ENCODE peak calls at places on chromosomes 3 and 15, in four cellular contexts. One of them, this sample, is unnamed.
A peak's percentile ranks its signal among the peaks of the same experiment; 100 is the strongest.

GRCh38 chr15:67307889-67308597 is 53.5 kb downstream of the IQCH start:
- DNase-seq in mesendoderm: no peak
- DNase-seq in H1: no peak
- DNase-seq in trophoblast cell: no peak
- DNase-seq in this sample: no peak

GRCh38 chr3:14507757-14508504 is 32.2 kb downstream of the GRIP2 start:
- DNase-seq in mesendoderm: no peak
- DNase-seq in H1: no peak
- DNase-seq in trophoblast cell: no peak
- DNase-seq in this sample: no peak

GRCh38 chr15:96303503-96304054 is 26.9 kb upstream of the NR2F2 start:
- DNase-seq in mesendoderm: no peak
- DNase-seq in H1: no peak
- DNase-seq in trophoblast cell: no peak
- DNase-seq in this sample: no peak

GRCh38 chr3:146542968-146543367 is 1.4 kb downstream of the PLSCR1 start:
- DNase-seq in mesendoderm: peak; percentile 42
- DNase-seq in H1: no peak
- DNase-seq in trophoblast cell: peak; percentile 25
- DNase-seq in this sample: no peak

GRCh38 chr15:65400760-65401606 is 21.8 kb downstream of the IGDCC4 start:
- DNase-seq in mesendoderm: peak; percentile 96
- DNase-seq in H1: peak; percentile 94
- DNase-seq in trophoblast cell: peak; percentile 78
- DNase-seq in this sample: peak; percentile 94

GRCh38 chr15:31398677-31399260 is 72.1 kb downstream of the KLF13 start:
- DNase-seq in mesendoderm: no peak
- DNase-seq in H1: no peak
- DNase-seq in trophoblast cell: no peak
- DNase-seq in this sample: peak; percentile 28

GRCh38 chr3:15327941-15328340 is 4.4 kb downstream of the SH3BP5 start:
- DNase-seq in mesendoderm: no peak
- DNase-seq in H1: no peak
- DNase-seq in trophoblast cell: peak; percentile 74
- DNase-seq in this sample: no peak

GRCh38 chr3:125260158-125260557 is 47.6 kb upstream of the SLC12A8 start:
- DNase-seq in mesendoderm: no peak
- DNase-seq in H1: no peak
- DNase-seq in trophoblast cell: no peak
- DNase-seq in this sample: no peak

GRCh38 chr3:10994311-10994710 is 1.8 kb downstream of the SLC6A1 start:
- DNase-seq in mesendoderm: no peak
- DNase-seq in H1: no peak
- DNase-seq in trophoblast cell: no peak
- DNase-seq in this sample: no peak

GRCh38 chr3:46607603-46608028 is 4.7 kb upstream of the FAM240A start:
- DNase-seq in mesendoderm: peak; percentile 87
- DNase-seq in H1: peak; percentile 58
- DNase-seq in trophoblast cell: peak; percentile 42
- DNase-seq in this sample: peak; percentile 77

GRCh38 chr15:43953402-43953801 is 126.6 kb downstream of the WDR76 start:
- DNase-seq in mesendoderm: no peak
- DNase-seq in H1: no peak
- DNase-seq in trophoblast cell: no peak
- DNase-seq in this sample: no peak

GRCh38 chr15:43955140-43955539 is 128.3 kb downstream of the WDR76 start:
- DNase-seq in mesendoderm: no peak
- DNase-seq in H1: no peak
- DNase-seq in trophoblast cell: no peak
- DNase-seq in this sample: no peak

GRCh38 chr15:43954181-43954621 is 127.4 kb downstream of the WDR76 start:
- DNase-seq in mesendoderm: no peak
- DNase-seq in H1: no peak
- DNase-seq in trophoblast cell: no peak
- DNase-seq in this sample: no peak

GRCh38 chr15:43957724-43958123 is 130.9 kb downstream of the WDR76 start:
- DNase-seq in mesendoderm: no peak
- DNase-seq in H1: no peak
- DNase-seq in trophoblast cell: no peak
- DNase-seq in this sample: no peak

GRCh38 chr15:43958894-43959330 is 132.1 kb downstream of the WDR76 start:
- DNase-seq in mesendoderm: peak; percentile 6
- DNase-seq in H1: no peak
- DNase-seq in trophoblast cell: no peak
- DNase-seq in this sample: no peak
- H2AK5ac ChIP-seq in mesendoderm: no peak overlapping the region
- H2AK5ac ChIP-seq in H1: no peak overlapping the region
- H2AK5ac ChIP-seq in trophoblast cell: no peak overlapping the region
- H2AK5ac ChIP-seq in this sample: no peak overlapping the region

DNA sequence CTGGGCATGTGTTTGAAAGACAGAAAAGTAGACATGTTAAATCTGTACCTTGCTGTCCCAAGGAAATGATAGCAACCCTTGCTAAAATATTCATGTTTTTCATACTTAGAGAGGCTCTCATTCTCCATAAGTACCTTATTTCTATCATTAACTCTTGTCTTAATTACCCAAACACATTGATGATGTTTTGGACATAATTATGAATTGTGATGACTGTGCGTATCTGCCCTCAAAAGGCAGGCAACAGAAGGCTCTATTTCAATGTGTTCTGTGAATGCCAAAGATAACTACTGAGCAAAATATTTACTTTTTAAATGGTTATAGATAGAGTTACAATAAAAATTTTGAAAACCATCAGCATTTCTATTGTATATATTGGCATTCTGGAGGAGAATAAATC is 1263.8 kb downstream of the ZPLD1 start:
- DNase-seq in mesendoderm: no peak
- DNase-seq in H1: no peak
- DNase-seq in trophoblast cell: no peak
- DNase-seq in this sample: no peak
- H3K27ac ChIP-seq in mesendoderm: no peak overlapping the region
- H3K27ac ChIP-seq in H1: no peak overlapping the region
- H3K27ac ChIP-seq in trophoblast cell: no peak overlapping the region
- H3K27ac ChIP-seq in this sample: no peak overlapping the region

GRCh38 chr15:55237219-55238130 is 40.7 kb upstream of the RSL24D1 start:
- DNase-seq in mesendoderm: no peak
- DNase-seq in H1: no peak
- DNase-seq in trophoblast cell: no peak
- DNase-seq in this sample: no peak

GRCh38 chr15:55231455-55231854 is 34.7 kb upstream of the RSL24D1 start:
- DNase-seq in mesendoderm: no peak
- DNase-seq in H1: no peak
- DNase-seq in trophoblast cell: no peak
- DNase-seq in this sample: no peak

GRCh38 chr15:55235637-55236036 is 38.9 kb upstream of the RSL24D1 start:
- DNase-seq in mesendoderm: no peak
- DNase-seq in H1: no peak
- DNase-seq in trophoblast cell: no peak
- DNase-seq in this sample: no peak

GRCh38 chr15:55234104-55234799 is 37.5 kb upstream of the RSL24D1 start:
- DNase-seq in mesendoderm: no peak
- DNase-seq in H1: no peak
- DNase-seq in trophoblast cell: no peak
- DNase-seq in this sample: no peak

DNA sequence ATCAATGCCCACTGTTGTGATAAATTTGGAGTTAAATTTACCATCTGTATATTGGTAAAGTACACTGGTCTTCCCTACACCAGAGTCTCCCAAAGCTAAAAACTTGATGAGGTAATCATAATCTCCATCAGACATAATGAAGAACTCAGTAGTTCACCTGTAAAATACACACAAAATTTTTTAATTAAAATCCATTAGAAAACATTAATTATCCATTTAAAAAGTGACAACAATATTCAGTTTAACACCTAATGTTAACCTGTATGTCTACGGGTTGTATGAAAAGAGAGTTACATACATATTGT is 38.0 kb upstream of the RSL24D1 start:
- DNase-seq in mesendoderm: no peak
- DNase-seq in H1: no peak
- DNase-seq in trophoblast cell: no peak
- DNase-seq in this sample: no peak
- H3K79me2 ChIP-seq in mesendoderm: no peaks in the 10 kb centered on the region
- H3K79me2 ChIP-seq in H1: no peaks in the 10 kb centered on the region
- H3K79me2 ChIP-seq in trophoblast cell: no peaks in the 10 kb centered on the region
- H3K79me2 ChIP-seq in this sample: no peaks in the 10 kb centered on the region

GRCh38 chr15:98727115-98728040 is 79.0 kb downstream of the IGF1R start:
- DNase-seq in mesendoderm: peak; percentile 98
- DNase-seq in H1: peak; percentile 73
- DNase-seq in trophoblast cell: peak; percentile 97
- DNase-seq in this sample: peak; percentile 88

GRCh38 chr15:98728811-98729160 is 80.4 kb downstream of the IGF1R start:
- DNase-seq in mesendoderm: no peak
- DNase-seq in H1: no peak
- DNase-seq in trophoblast cell: no peak
- DNase-seq in this sample: no peak

GRCh38 chr15:98730860-98731711 is 82.7 kb downstream of the IGF1R start:
- DNase-seq in mesendoderm: no peak
- DNase-seq in H1: no peak
- DNase-seq in trophoblast cell: no peak
- DNase-seq in this sample: no peak

GRCh38 chr15:98728107-98728810 is 79.9 kb downstream of the IGF1R start:
- DNase-seq in mesendoderm: peak; percentile 48
- DNase-seq in H1: no peak
- DNase-seq in trophoblast cell: peak; percentile 41
- DNase-seq in this sample: no peak

DNA sequence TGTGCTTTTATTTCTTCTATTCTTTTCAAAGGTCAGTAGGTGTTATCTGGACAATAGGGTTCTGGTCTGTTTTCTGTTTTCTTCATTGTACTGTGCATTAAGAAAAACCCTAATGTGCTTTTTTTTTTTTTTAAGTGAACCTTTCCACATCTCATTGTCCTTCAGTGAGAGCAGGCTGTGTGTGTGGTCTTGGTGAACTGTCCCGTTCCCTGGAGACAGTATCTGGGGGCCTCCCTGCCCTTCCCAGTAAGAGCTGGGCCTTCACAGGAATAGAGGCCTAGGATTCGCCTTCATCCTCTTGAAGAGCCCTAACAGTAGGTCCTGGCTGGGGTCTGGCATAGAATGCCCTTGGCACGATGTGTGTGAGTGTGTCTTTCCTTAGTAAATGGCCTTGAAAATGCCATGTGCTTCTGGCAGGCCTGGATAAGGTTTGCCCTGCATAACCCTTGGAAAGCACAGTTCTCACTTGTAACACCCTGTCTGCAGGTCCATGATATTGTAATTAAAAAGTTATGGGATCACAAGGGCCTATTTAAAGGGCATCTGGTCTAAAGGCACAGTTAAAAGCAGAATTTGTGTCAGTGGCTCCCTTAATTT is 81.2 kb downstream of the IGF1R start:
- DNase-seq in mesendoderm: no peak
- DNase-seq in H1: no peak
- DNase-seq in trophoblast cell: no peak
- DNase-seq in this sample: no peak
- H2AK5ac ChIP-seq in mesendoderm: no peak overlapping the region
- H2AK5ac ChIP-seq in H1: no peak overlapping the region
- H2AK5ac ChIP-seq in trophoblast cell: peak overlapping the region; percentile 31
- H2AK5ac ChIP-seq in this sample: no peak overlapping the region

GRCh38 chr15:90570643-90571042 is 40.9 kb downstream of the CRTC3 start:
- DNase-seq in mesendoderm: no peak
- DNase-seq in H1: no peak
- DNase-seq in trophoblast cell: no peak
- DNase-seq in this sample: no peak
- H3K27ac ChIP-seq in mesendoderm: no peak overlapping the region
- H3K27ac ChIP-seq in H1: no peak overlapping the region
- H3K27ac ChIP-seq in trophoblast cell: no peak overlapping the region
- H3K27ac ChIP-seq in this sample: no peak overlapping the region

GRCh38 chr3:37141676-37142075 is 32.7 kb downstream of the LRRFIP2 start:
- DNase-seq in mesendoderm: no peak
- DNase-seq in H1: no peak
- DNase-seq in trophoblast cell: no peak
- DNase-seq in this sample: no peak

GRCh38 chr3:37144806-37145205 is 29.6 kb downstream of the LRRFIP2 start:
- DNase-seq in mesendoderm: peak; percentile 16
- DNase-seq in H1: no peak
- DNase-seq in trophoblast cell: peak; percentile 33
- DNase-seq in this sample: no peak

GRCh38 chr3:37140899-37141541 is 33.4 kb downstream of the LRRFIP2 start:
- DNase-seq in mesendoderm: no peak
- DNase-seq in H1: no peak
- DNase-seq in trophoblast cell: no peak
- DNase-seq in this sample: no peak

GRCh38 chr3:37145607-37146006 is 28.8 kb downstream of the LRRFIP2 start:
- DNase-seq in mesendoderm: no peak
- DNase-seq in H1: no peak
- DNase-seq in trophoblast cell: peak; percentile 8
- DNase-seq in this sample: no peak

DNA sequence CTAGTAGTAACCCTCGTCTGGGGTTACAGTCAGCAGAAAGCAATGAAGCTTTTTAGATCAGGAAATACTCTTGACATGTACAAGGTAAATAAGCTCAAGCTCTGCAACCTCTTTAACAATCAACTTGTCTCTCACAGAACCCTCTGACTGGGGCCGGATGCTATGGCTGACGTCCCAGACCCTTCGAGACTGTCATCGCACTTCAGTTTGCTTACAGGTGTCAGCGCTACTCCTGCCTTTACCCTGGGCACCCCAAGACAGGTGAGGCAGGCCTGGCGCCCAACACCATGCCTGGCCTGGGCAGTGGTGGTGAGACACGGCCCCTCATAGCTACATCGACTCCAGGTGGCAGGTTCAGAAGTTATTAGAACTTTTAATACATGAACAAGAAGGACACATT is 30.6 kb downstream of the LRRFIP2 start:
- DNase-seq in mesendoderm: no peak
- DNase-seq in H1: no peak
- DNase-seq in trophoblast cell: no peak
- DNase-seq in this sample: no peak
- H3K79me2 ChIP-seq in mesendoderm: no peaks in the 10 kb centered on the region
- H3K79me2 ChIP-seq in H1: no peaks in the 10 kb centered on the region
- H3K79me2 ChIP-seq in trophoblast cell: no peaks in the 10 kb centered on the region
- H3K79me2 ChIP-seq in this sample: no peaks in the 10 kb centered on the region

DNA sequence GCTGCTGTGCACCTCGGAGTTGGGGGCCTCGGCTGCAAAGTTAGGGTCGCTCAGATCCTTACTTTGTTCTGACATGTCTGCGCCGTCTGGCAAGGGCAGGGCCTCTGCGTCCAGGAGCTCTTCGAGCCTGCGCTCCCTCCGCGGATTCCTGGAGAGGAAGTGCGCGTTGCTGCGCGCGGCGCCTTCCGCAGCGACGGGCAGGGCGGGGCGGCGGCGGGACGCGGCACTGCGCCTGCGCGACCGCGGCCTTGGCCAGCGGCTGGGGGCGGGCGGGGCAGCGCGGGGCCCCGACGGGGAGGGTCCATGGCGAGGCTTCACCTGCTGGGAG is at the start of gene NDN:
- DNase-seq in mesendoderm: peak; percentile 78
- DNase-seq in H1: peak; percentile 70
- DNase-seq in trophoblast cell: no peak
- DNase-seq in this sample: peak; percentile 79
- H2AK5ac ChIP-seq in mesendoderm: no peak within 1 kb of the TSS
- H2AK5ac ChIP-seq in H1: no peak within 1 kb of the TSS
- H2AK5ac ChIP-seq in trophoblast cell: no peak within 1 kb of the TSS
- H2AK5ac ChIP-seq in this sample: no peak within 1 kb of the TSS

GRCh38 chr3:184299488-184300376 is 691 bp downstream of the PSMD2 start:
- DNase-seq in mesendoderm: peak; percentile 38
- DNase-seq in H1: no peak
- DNase-seq in trophoblast cell: peak; percentile 36
- DNase-seq in this sample: no peak
- H3K27ac ChIP-seq in mesendoderm: no peak overlapping the region
- H3K27ac ChIP-seq in H1: peak overlapping the region; percentile 71
- H3K27ac ChIP-seq in trophoblast cell: peak overlapping the region; percentile 14
- H3K27ac ChIP-seq in this sample: no peak overlapping the region

This sample was measured in H9.